ENCODE peak calls at places on chromosomes 3 and 15, in four cellular contexts. Z is lower lobe of right lung, Y is HCT116, Q is endothelial cell of umbilical vein. I is an unnamed sample.

GRCh38 chr15:56356616-56357015 is 8.6 kb upstream of the TEX9 start:
- DNase-seq in Z (no peak), Y (no peak), Q (no peak), I (peak)

GRCh38 chr15:101210466-101210865 is 41.4 kb downstream of the CHSY1 start:
- DNase-seq in Z (no peak), Y (no peak), Q (no peak), I (no peak)

GRCh38 chr3:71784914-71785593 is at the start of gene PROK2:
- DNase-seq in Z (peak), Y (no peak), Q (no peak), I (peak)

GRCh38 chr15:39304201-39304841 is 276.6 kb upstream of the THBS1 start:
- DNase-seq in Z (no peak), Y (no peak), Q (no peak), I (no peak)

GRCh38 chr3:187737401-187738088 is 7.7 kb downstream of the BCL6 start:
- DNase-seq in Z (peak), Y (no peak), Q (peak), I (peak)

GRCh38 chr3:176920806-176921205 is 276.5 kb downstream of the TBL1XR1 start:
- DNase-seq in Z (no peak), Y (no peak), Q (peak), I (no peak)

GRCh38 chr15:41955807-41956525 is 16.4 kb downstream of the EHD4 start:
- DNase-seq in Z (no peak), Y (no peak), Q (no peak), I (no peak)

GRCh38 chr15:88430051-88430450 is 37.1 kb downstream of the MRPL46 start:
- DNase-seq in Z (no peak), Y (no peak), Q (no peak), I (no peak)

GRCh38 chr15:60362318-60363023 is 35.3 kb downstream of the ANXA2 start:
- DNase-seq in Z (no peak), Y (no peak), Q (no peak), I (no peak)

GRCh38 chr3:120506828-120507774 is 56.3 kb upstream of the FSTL1 start:
- DNase-seq in Z (no peak), Y (peak), Q (peak), I (peak)
- TF ChIP-seq CTCF in Z (peak), Y (peak), Q (peak), I (peak)

GRCh38 chr3:106819445-106819844 is 557.8 kb upstream of the CCDC54 start:
- DNase-seq in Z (no peak), Y (no peak), Q (no peak), I (no peak)
- TF ChIP-seq CTCF in Z (no peak), Y (no peak), Q (no peak), I (no peak)

DNA sequence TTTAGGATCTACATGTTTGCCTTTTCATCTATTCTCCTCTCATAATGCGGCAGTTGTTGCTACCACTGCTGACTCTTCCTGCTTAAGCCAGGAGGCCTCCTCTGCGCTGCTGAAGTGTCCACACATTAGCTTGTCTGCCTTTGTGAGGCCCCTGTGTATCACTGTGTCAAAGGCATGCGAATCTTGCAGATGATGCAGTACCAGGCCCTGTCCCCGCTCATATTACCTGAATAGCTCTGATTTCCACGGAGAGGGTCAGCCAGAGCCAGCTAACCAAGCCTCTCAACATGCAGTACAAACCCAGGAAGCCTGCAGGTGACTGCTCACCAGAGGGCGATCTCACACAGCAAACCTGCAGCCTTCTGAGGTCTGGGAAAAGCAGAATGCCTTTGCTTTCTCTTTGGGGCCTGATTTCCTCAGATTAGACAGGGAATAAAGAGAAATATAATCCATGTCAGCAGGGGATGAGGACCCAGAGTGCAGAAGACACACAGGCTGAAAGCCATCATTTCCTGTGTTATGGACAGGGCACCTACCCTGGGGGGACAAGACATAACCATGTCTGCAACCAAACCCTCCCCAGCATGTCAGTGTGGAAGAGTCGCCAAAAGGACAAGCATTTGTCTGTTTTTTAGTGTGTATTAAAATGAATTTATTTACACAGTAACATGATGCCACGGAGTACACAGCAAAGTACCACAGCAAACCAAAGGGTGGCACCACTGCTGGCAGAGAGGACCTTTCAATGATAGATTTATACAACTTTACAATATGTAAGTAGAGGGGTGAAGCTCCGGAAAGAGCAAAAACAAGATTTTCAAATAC is 36.8 kb upstream of the TSPAN3 start:
- DNase-seq in Z (no peak), Y (no peak), Q (peak), I (peak)
- TF ChIP-seq CTCF in Z (peak), Y (peak), Q (peak), I (peak)

GRCh38 chr3:97823503-97824004 is 1.7 kb downstream of the CRYBG3 start:
- DNase-seq in Z (no peak), Y (no peak), Q (peak), I (no peak)

GRCh38 chr3:97823081-97823480 is 1.3 kb downstream of the CRYBG3 start:
- DNase-seq in Z (no peak), Y (no peak), Q (peak), I (no peak)

GRCh38 chr3:97821413-97821809 is 400 bp upstream of the CRYBG3 start:
- DNase-seq in Z (peak), Y (no peak), Q (no peak), I (peak)

GRCh38 chr3:97821810-97822775 is at the start of gene CRYBG3:
- DNase-seq in Z (peak), Y (peak), Q (peak), I (peak)

GRCh38 chr3:97820780-97821179 is 1.0 kb upstream of the CRYBG3 start:
- DNase-seq in Z (no peak), Y (no peak), Q (no peak), I (no peak)
- TF ChIP-seq CTCF in Z (no peak), Y (no peak), Q (no peak), I (no peak)

DNA sequence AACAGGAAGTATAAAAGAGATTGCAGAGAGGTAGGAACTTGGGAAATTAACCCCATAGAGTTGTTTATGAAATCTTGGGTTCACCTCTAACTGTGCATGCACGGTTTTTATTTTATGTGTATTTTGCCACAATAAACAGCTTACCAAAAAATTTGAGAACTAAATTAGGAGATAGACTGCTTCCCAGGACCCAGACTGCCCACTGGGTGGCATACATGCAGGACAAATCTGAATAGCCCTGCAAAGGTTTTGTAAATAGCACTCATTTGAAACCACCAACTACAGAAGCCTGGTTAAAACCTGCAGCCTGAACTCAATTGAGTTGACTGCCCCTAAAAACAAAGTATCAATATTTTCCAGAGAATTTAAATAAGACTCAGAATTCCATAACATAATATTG is 96.4 kb upstream of the SLCO2A1 start:
- DNase-seq in Z (no peak), Y (no peak), Q (peak), I (no peak)
- TF ChIP-seq CTCF in Z (no peak), Y (peak), Q (no peak), I (no peak)

GRCh38 chr3:118597184-118597583 is 437.5 kb downstream of the IGSF11 start:
- DNase-seq in Z (no peak), Y (no peak), Q (no peak), I (no peak)
- TF ChIP-seq CTCF in Z (no peak), Y (no peak), Q (no peak), I (no peak)

GRCh38 chr3:68874551-68875348 is 57.6 kb downstream of the TAFA4 start:
- DNase-seq in Z (no peak), Y (no peak), Q (no peak), I (no peak)

GRCh38 chr3:68878962-68879361 is 53.4 kb downstream of the TAFA4 start:
- DNase-seq in Z (no peak), Y (no peak), Q (no peak), I (no peak)

GRCh38 chr3:68880632-68881031 is 51.7 kb downstream of the TAFA4 start:
- DNase-seq in Z (no peak), Y (no peak), Q (no peak), I (no peak)

GRCh38 chr3:68876112-68876713 is 56.1 kb downstream of the TAFA4 start:
- DNase-seq in Z (no peak), Y (peak), Q (peak), I (peak)

DNA sequence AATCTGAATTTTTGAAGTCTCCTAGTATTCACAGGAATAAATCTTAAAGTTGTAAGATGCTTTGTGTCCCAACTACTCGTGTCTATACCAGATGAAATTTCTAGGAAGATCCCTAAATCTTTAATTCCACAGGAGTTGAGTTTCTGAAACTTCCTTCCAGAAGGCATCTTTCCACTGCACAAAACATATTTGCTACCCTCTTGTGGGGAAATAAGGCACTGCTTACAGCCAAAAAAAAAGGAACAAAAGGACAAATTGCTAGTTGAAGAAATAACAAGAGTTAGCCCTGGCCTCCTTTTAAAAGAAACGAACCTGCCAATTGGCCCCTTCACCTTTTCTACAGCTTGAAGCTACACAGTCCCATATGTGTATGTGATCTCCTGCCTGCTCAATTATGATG is 54.0 kb downstream of the TAFA4 start:
- DNase-seq in Z (no peak), Y (no peak), Q (peak), I (peak)
- TF ChIP-seq CTCF in Z (peak), Y (peak), Q (peak), I (no peak)